ENCODE peak calls at places on chromosome X, in six cellular contexts. One of them, this sample, is unnamed.
A peak's percentile ranks its signal among the peaks of the same experiment; 100 is the strongest.

GRCh38 chrX:42832764-42833549 is 55.0 kb upstream of the PPP1R2C start:
- DNase-seq in BE2C: no peak
- DNase-seq in T-helper 1 cell: no peak
- DNase-seq in GM20000: no peak
- DNase-seq in neural progenitor cell: no peak
- DNase-seq in HTR-8/SVneo: no peak
- DNase-seq in this sample: no peak

GRCh38 chrX:68203656-68204055 is 229.6 kb downstream of the OPHN1 start:
- DNase-seq in T-helper 1 cell: no peak
- DNase-seq in BE2C: no peak
- DNase-seq in GM20000: no peak
- DNase-seq in neural progenitor cell: no peak
- DNase-seq in HTR-8/SVneo: no peak
- DNase-seq in this sample: no peak

GRCh38 chrX:106391284-106391852 is 220.4 kb upstream of the RADX start:
- DNase-seq in neural progenitor cell: no peak
- DNase-seq in T-helper 1 cell: no peak
- DNase-seq in BE2C: no peak
- DNase-seq in HTR-8/SVneo: no peak
- DNase-seq in GM20000: no peak
- DNase-seq in this sample: no peak

GRCh38 chrX:107659768-107660167 is 31.5 kb downstream of the PRPS1 start:
- DNase-seq in T-helper 1 cell: no peak
- DNase-seq in GM20000: no peak
- DNase-seq in HTR-8/SVneo: no peak
- DNase-seq in BE2C: no peak
- DNase-seq in neural progenitor cell: no peak
- DNase-seq in this sample: peak; percentile 28

GRCh38 chrX:40108084-40108958 is 10.6 kb upstream of the BCOR start:
- DNase-seq in GM20000: no peak
- DNase-seq in HTR-8/SVneo: no peak
- DNase-seq in neural progenitor cell: peak; percentile 76
- DNase-seq in BE2C: peak; percentile 52
- DNase-seq in T-helper 1 cell: no peak
- DNase-seq in this sample: no peak

GRCh38 chrX:129976441-129976840 is 6.0 kb upstream of the BCORL1 start:
- DNase-seq in T-helper 1 cell: no peak
- DNase-seq in BE2C: no peak
- DNase-seq in neural progenitor cell: no peak
- DNase-seq in HTR-8/SVneo: no peak
- DNase-seq in GM20000: no peak
- DNase-seq in this sample: no peak

GRCh38 chrX:134365923-134366322 is 94.0 kb upstream of the HPRT1 start:
- DNase-seq in GM20000: no peak
- DNase-seq in BE2C: no peak
- DNase-seq in T-helper 1 cell: no peak
- DNase-seq in neural progenitor cell: no peak
- DNase-seq in HTR-8/SVneo: peak; percentile 1
- DNase-seq in this sample: no peak

GRCh38 chrX:2710496-2710895 is 19.4 kb downstream of the CD99 start:
- DNase-seq in HTR-8/SVneo: peak; percentile 25
- DNase-seq in T-helper 1 cell: no peak
- DNase-seq in GM20000: no peak
- DNase-seq in neural progenitor cell: peak; percentile 45
- DNase-seq in BE2C: no peak
- DNase-seq in this sample: no peak

GRCh38 chrX:153216926-153217325 is 37.8 kb downstream of the MAGEA1 start:
- DNase-seq in neural progenitor cell: no peak
- DNase-seq in GM20000: no peak
- DNase-seq in HTR-8/SVneo: no peak
- DNase-seq in T-helper 1 cell: no peak
- DNase-seq in BE2C: no peak
- DNase-seq in this sample: no peak

GRCh38 chrX:129652565-129653169 is 2.1 kb downstream of the APLN start:
- DNase-seq in BE2C: no peak
- DNase-seq in HTR-8/SVneo: no peak
- DNase-seq in neural progenitor cell: no peak
- DNase-seq in GM20000: no peak
- DNase-seq in T-helper 1 cell: no peak
- DNase-seq in this sample: no peak

GRCh38 chrX:11427082-11428033 is 134.1 kb downstream of the AMELX start:
- DNase-seq in GM20000: peak; percentile 32
- DNase-seq in T-helper 1 cell: no peak
- DNase-seq in HTR-8/SVneo: no peak
- DNase-seq in BE2C: no peak
- DNase-seq in neural progenitor cell: peak; percentile 55
- DNase-seq in this sample: no peak

GRCh38 chrX:49106930-49107329 is 16.6 kb downstream of the GPKOW start:
- DNase-seq in BE2C: peak; percentile 31
- DNase-seq in T-helper 1 cell: no peak
- DNase-seq in HTR-8/SVneo: peak; percentile 17
- DNase-seq in GM20000: no peak
- DNase-seq in neural progenitor cell: peak; percentile 47
- DNase-seq in this sample: peak; percentile 16

GRCh38 chrX:357693-358471 is 28.8 kb downstream of the PPP2R3B start:
- DNase-seq in neural progenitor cell: no peak
- DNase-seq in HTR-8/SVneo: peak; percentile 62
- DNase-seq in GM20000: no peak
- DNase-seq in BE2C: no peak
- DNase-seq in T-helper 1 cell: peak; percentile 28
- DNase-seq in this sample: no peak

GRCh38 chrX:114344756-114345155 is 239.1 kb upstream of the HTR2C start:
- DNase-seq in GM20000: peak; percentile 11
- DNase-seq in HTR-8/SVneo: peak; percentile 0
- DNase-seq in neural progenitor cell: peak; percentile 77
- DNase-seq in BE2C: no peak
- DNase-seq in T-helper 1 cell: no peak
- DNase-seq in this sample: peak; percentile 13

GRCh38 chrX:40108959-40109287 is 11.2 kb upstream of the BCOR start:
- DNase-seq in HTR-8/SVneo: no peak
- DNase-seq in GM20000: peak; percentile 71
- DNase-seq in BE2C: peak; percentile 82
- DNase-seq in neural progenitor cell: peak; percentile 77
- DNase-seq in T-helper 1 cell: peak; percentile 53
- DNase-seq in this sample: peak; percentile 19

GRCh38 chrX:3215249-3215648 is 131.2 kb downstream of the MXRA5 start:
- DNase-seq in HTR-8/SVneo: no peak
- DNase-seq in BE2C: no peak
- DNase-seq in neural progenitor cell: no peak
- DNase-seq in T-helper 1 cell: no peak
- DNase-seq in GM20000: no peak
- DNase-seq in this sample: no peak

GRCh38 chrX:70476934-70477733 is 32.5 kb downstream of the DLG3 start:
- DNase-seq in T-helper 1 cell: no peak
- DNase-seq in GM20000: no peak
- DNase-seq in HTR-8/SVneo: peak; percentile 69
- DNase-seq in neural progenitor cell: peak; percentile 13
- DNase-seq in BE2C: no peak
- DNase-seq in this sample: no peak

GRCh38 chrX:68462653-68463052 is 29.4 kb upstream of the OPHN1 start:
- DNase-seq in HTR-8/SVneo: no peak
- DNase-seq in T-helper 1 cell: no peak
- DNase-seq in BE2C: peak; percentile 27
- DNase-seq in GM20000: no peak
- DNase-seq in neural progenitor cell: peak; percentile 35
- DNase-seq in this sample: no peak

GRCh38 chrX:42577936-42578335 is 200.0 kb downstream of the PPP1R2C start:
- DNase-seq in HTR-8/SVneo: no peak
- DNase-seq in BE2C: no peak
- DNase-seq in T-helper 1 cell: no peak
- DNase-seq in GM20000: no peak
- DNase-seq in neural progenitor cell: no peak
- DNase-seq in this sample: no peak

GRCh38 chrX:42496239-42496638 is 281.7 kb downstream of the PPP1R2C start:
- DNase-seq in T-helper 1 cell: no peak
- DNase-seq in HTR-8/SVneo: no peak
- DNase-seq in neural progenitor cell: no peak
- DNase-seq in GM20000: no peak
- DNase-seq in BE2C: no peak
- DNase-seq in this sample: no peak

GRCh38 chrX:145563159-145563558 is 254.5 kb upstream of the SLITRK2 start:
- DNase-seq in neural progenitor cell: no peak
- DNase-seq in HTR-8/SVneo: no peak
- DNase-seq in BE2C: no peak
- DNase-seq in GM20000: no peak
- DNase-seq in T-helper 1 cell: no peak
- DNase-seq in this sample: no peak

GRCh38 chrX:39527045-39527444 is 570.7 kb downstream of the BCOR start:
- DNase-seq in BE2C: no peak
- DNase-seq in GM20000: no peak
- DNase-seq in HTR-8/SVneo: no peak
- DNase-seq in neural progenitor cell: no peak
- DNase-seq in T-helper 1 cell: no peak
- DNase-seq in this sample: no peak

GRCh38 chrX:17738002-17738713 is 865 bp downstream of the SCML1 start:
- DNase-seq in BE2C: peak; percentile 55
- DNase-seq in HTR-8/SVneo: no peak
- DNase-seq in T-helper 1 cell: peak; percentile 41
- DNase-seq in GM20000: no peak
- DNase-seq in neural progenitor cell: peak; percentile 48
- DNase-seq in this sample: no peak

GRCh38 chrX:101385026-101385684 is 836 bp downstream of the BTK start:
- DNase-seq in HTR-8/SVneo: no peak
- DNase-seq in GM20000: no peak
- DNase-seq in T-helper 1 cell: no peak
- DNase-seq in BE2C: no peak
- DNase-seq in neural progenitor cell: no peak
- DNase-seq in this sample: no peak

GRCh38 chrX:146707781-146708180 is 101.8 kb upstream of the CXorf51B start:
- DNase-seq in HTR-8/SVneo: no peak
- DNase-seq in GM20000: no peak
- DNase-seq in T-helper 1 cell: no peak
- DNase-seq in neural progenitor cell: peak; percentile 10
- DNase-seq in BE2C: no peak
- DNase-seq in this sample: no peak

GRCh38 chrX:826026-826425 is 195.4 kb downstream of the SHOX start:
- DNase-seq in T-helper 1 cell: no peak
- DNase-seq in BE2C: no peak
- DNase-seq in HTR-8/SVneo: no peak
- DNase-seq in GM20000: no peak
- DNase-seq in neural progenitor cell: no peak
- DNase-seq in this sample: no peak

GRCh38 chrX:153445856-153446635 is at the start of gene TREX2:
- DNase-seq in BE2C: no peak
- DNase-seq in neural progenitor cell: no peak
- DNase-seq in GM20000: no peak
- DNase-seq in T-helper 1 cell: no peak
- DNase-seq in HTR-8/SVneo: no peak
- DNase-seq in this sample: no peak

GRCh38 chrX:154040307-154040756 is 20.6 kb upstream of the IRAK1 start:
- DNase-seq in BE2C: no peak
- DNase-seq in T-helper 1 cell: no peak
- DNase-seq in HTR-8/SVneo: no peak
- DNase-seq in neural progenitor cell: no peak
- DNase-seq in GM20000: no peak
- DNase-seq in this sample: peak; percentile 75

GRCh38 chrX:129445436-129445835 is 77.9 kb downstream of the SMARCA1 start:
- DNase-seq in HTR-8/SVneo: no peak
- DNase-seq in BE2C: no peak
- DNase-seq in T-helper 1 cell: no peak
- DNase-seq in neural progenitor cell: no peak
- DNase-seq in GM20000: no peak
- DNase-seq in this sample: no peak

GRCh38 chrX:81414630-81415029 is 212.7 kb downstream of the SH3BGRL start:
- DNase-seq in BE2C: no peak
- DNase-seq in HTR-8/SVneo: no peak
- DNase-seq in GM20000: no peak
- DNase-seq in T-helper 1 cell: no peak
- DNase-seq in neural progenitor cell: no peak
- DNase-seq in this sample: no peak

GRCh38 chrX:48648299-48648698 is 35.3 kb upstream of the WAS start:
- DNase-seq in HTR-8/SVneo: peak; percentile 27
- DNase-seq in BE2C: peak; percentile 44
- DNase-seq in T-helper 1 cell: peak; percentile 23
- DNase-seq in GM20000: peak; percentile 32
- DNase-seq in neural progenitor cell: peak; percentile 54
- DNase-seq in this sample: peak; percentile 53

GRCh38 chrX:69158166-69159040 is 6.8 kb downstream of the PJA1 start:
- DNase-seq in T-helper 1 cell: peak; percentile 6
- DNase-seq in HTR-8/SVneo: no peak
- DNase-seq in neural progenitor cell: peak; percentile 64
- DNase-seq in GM20000: peak; percentile 49
- DNase-seq in BE2C: peak; percentile 70
- DNase-seq in this sample: no peak